ENCODE peak calls at places on chromosomes 3 and 15, in five cellular contexts. B, V, P, O and L are unnamed samples.

GRCh38 chr3:183265713-183266417 is 12.8 kb downstream of the B3GNT5 start:
- DNase-seq in B (no peak), V (peak; percentile 26), P (no peak), O (peak; percentile 99), L (no peak)

GRCh38 chr3:113287111-113287817 is 75.9 kb downstream of the BOC start:
- DNase-seq in B (no peak), V (no peak), P (no peak), O (peak; percentile 71), L (no peak)

GRCh38 chr15:85633859-85634258 is 160.9 kb downstream of the KLHL25 start:
- DNase-seq in B (no peak), V (no peak), P (no peak), O (no peak), L (no peak)

GRCh38 chr15:100114526-100114925 is 227.2 kb downstream of the ADAMTS17 start:
- DNase-seq in B (peak; percentile 50), V (no peak), P (peak; percentile 55), O (no peak), L (peak; percentile 86)

GRCh38 chr3:127476936-127477335 is 113.6 kb downstream of the TPRA1 start:
- DNase-seq in B (peak; percentile 28), V (no peak), P (no peak), O (no peak), L (no peak)

GRCh38 chr3:24318668-24319287 is 175.9 kb downstream of the THRB start:
- DNase-seq in B (no peak), V (no peak), P (no peak), O (peak; percentile 82), L (no peak)

GRCh38 chr15:83893308-83893707 is 239.4 kb downstream of the ADAMTSL3 start:
- DNase-seq in B (no peak), V (no peak), P (no peak), O (no peak), L (no peak)

GRCh38 chr15:31019986-31020385 is 28.6 kb upstream of the MTMR10 start:
- DNase-seq in B (no peak), V (no peak), P (no peak), O (no peak), L (no peak)

GRCh38 chr15:66138096-66138783 is 115.3 kb downstream of the MEGF11 start:
- DNase-seq in B (no peak), V (no peak), P (peak; percentile 41), O (no peak), L (peak; percentile 29)

GRCh38 chr3:171353423-171353822 is 106.8 kb downstream of the TNIK start:
- DNase-seq in B (no peak), V (no peak), P (no peak), O (peak; percentile 81), L (no peak)

GRCh38 chr3:16426665-16427064 is 86.8 kb downstream of the RFTN1 start:
- DNase-seq in B (no peak), V (no peak), P (no peak), O (no peak), L (no peak)

GRCh38 chr3:13143381-13144004 is 70.3 kb upstream of the IQSEC1 start:
- DNase-seq in B (peak; percentile 23), V (no peak), P (no peak), O (no peak), L (no peak)

GRCh38 chr15:80620931-80621330 is 74.2 kb upstream of the ABHD17C start:
- DNase-seq in B (no peak), V (no peak), P (no peak), O (no peak), L (no peak)

GRCh38 chr3:129777806-129778205 is 115.7 kb downstream of the TMCC1 start:
- DNase-seq in B (no peak), V (no peak), P (no peak), O (no peak), L (no peak)

DNA sequence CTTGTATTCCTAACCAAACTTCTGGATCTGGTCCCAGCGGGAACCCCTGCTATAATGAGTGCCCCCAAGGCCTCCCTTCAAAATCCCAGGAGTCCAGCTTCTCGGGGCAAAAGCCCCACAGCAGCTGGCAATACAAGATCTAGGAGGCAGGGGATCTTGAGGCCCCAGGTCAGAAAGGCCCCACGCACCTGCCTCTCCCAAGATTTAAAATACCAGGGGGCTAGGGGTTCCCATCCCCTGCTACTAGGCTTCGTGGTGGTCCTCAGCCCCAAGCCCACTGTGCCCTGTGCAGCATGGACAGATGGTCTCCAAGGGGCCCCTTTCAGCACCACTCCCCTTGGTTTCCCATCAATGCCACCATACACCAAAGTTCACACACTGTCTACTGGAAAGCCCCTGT is 15.8 kb upstream of the CYP11A1 start:
- DNase-seq in B (no peak), V (no peak), P (no peak), O (no peak), L (no peak)
- H3K27ac ChIP-seq in B (no peak overlapping the region), V (no peak overlapping the region), P (no peak overlapping the region), O (peak overlapping the region; percentile 95), L (no peak overlapping the region)

GRCh38 chr15:52181938-52182780 is 9.0 kb downstream of the GNB5 start:
- DNase-seq in B (no peak), V (no peak), P (no peak), O (no peak), L (no peak)

GRCh38 chr15:52178765-52179164 is 12.4 kb downstream of the GNB5 start:
- DNase-seq in B (no peak), V (peak; percentile 49), P (no peak), O (no peak), L (peak; percentile 36)

GRCh38 chr15:52180851-52181450 is 10.2 kb downstream of the GNB5 start:
- DNase-seq in B (no peak), V (no peak), P (no peak), O (no peak), L (no peak)

GRCh38 chr15:52180196-52180835 is 10.9 kb downstream of the GNB5 start:
- DNase-seq in B (no peak), V (peak; percentile 23), P (no peak), O (no peak), L (peak; percentile 42)

DNA sequence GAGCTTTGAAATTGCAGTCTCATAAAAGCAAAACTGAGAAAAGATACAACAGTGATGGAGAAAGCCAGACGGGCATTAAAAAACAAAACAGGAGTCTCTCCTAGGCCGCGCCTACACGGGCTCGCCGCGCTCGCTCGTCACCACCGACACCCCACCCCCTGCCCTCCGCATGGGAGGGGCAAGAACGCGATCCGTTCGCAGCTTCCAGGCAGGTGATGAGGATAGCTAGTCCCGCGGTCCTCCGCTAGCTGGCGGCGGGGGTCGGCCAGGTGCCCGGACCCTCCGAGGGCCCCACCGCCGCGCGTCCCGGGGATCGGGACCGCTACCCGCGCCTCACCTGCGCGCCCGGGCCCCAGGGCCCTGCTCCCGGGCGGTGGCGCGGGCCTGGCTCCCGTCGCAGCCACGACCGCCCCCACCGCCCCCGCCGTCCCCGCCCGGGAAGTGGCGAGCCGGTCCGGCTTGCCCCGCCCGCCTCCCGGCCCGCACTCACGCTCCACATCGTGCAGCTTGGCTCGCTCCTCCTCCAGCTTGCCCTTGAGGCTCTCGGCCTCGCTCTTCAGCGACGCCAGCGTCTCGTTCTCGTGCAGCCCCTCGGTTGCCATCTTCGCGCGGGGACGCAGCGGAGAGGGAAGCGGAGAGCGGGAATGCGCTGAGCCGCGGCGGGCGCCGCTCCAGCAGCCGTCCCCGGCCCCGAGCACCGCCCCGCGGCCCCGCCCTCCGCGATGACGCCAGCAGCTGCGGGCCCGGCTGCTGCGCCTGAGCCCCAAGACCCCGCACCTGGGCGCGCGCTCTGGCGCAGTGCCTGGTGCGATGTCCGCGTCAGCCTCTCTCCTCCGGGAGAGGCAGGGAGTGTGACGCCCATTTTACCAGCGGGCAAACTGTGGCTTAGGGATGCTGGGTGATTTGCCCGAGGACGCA is 11.7 kb downstream of the GNB5 start:
- DNase-seq in B (peak; percentile 93), V (peak; percentile 90), P (peak; percentile 81), O (peak; percentile 85), L (peak; percentile 89)
- TF ChIP-seq CTCF in B (no peak), V (peak; percentile 14), P (no peak), O (no peak), L (no peak)

DNA sequence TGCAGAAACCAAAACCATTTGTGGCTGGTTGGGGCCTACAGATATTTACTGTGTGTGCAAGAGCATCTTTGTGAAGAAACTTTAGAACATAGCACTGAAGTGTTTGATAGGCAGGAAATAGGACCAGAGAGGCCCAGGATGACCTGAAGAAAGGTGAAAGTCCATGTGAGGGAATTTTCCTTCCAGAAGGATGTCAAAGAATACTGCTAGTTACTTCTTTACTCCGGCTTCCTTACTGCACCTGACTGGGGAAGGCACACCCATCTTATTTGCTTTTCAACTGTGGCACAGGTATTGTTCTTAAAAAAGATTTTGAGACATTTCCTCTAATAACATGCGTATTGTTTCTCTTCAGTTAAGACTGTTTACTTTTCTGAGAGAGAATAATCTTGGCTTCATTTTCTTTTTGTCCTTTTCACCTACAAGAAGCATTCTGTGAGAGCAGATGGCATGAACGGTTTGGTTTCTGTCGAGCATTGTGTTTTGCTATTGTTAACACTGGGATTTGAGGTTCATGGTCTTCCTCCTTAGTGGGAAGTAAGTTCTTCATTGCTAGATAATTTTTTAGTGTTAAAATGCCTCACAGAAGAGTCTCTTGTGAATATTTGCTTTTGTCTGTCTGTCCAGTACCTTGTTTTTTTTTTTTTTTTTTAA is 71.5 kb downstream of the SLCO3A1 start:
- DNase-seq in B (no peak), V (no peak), P (no peak), O (no peak), L (no peak)
- H3K27ac ChIP-seq in B (no peak overlapping the region), V (no peak overlapping the region), P (peak overlapping the region; percentile 87), O (no peak overlapping the region), L (no peak overlapping the region)

GRCh38 chr15:52076889-52077781 is 35.4 kb downstream of the BCL2L10 start:
- DNase-seq in B (no peak), V (no peak), P (no peak), O (peak; percentile 99), L (no peak)
- TF ChIP-seq CTCF in B (no peak), V (no peak), P (no peak), O (no peak), L (no peak)

GRCh38 chr15:101446527-101447167 is 42.9 kb downstream of the PCSK6 start:
- DNase-seq in B (no peak), V (no peak), P (no peak), O (no peak), L (no peak)

GRCh38 chr15:101447168-101447533 is 42.4 kb downstream of the PCSK6 start:
- DNase-seq in B (no peak), V (no peak), P (no peak), O (no peak), L (no peak)

GRCh38 chr15:101447561-101448071 is 41.9 kb downstream of the PCSK6 start:
- DNase-seq in B (no peak), V (no peak), P (peak; percentile 56), O (no peak), L (no peak)

GRCh38 chr15:101449471-101450425 is 39.8 kb downstream of the PCSK6 start:
- DNase-seq in B (no peak), V (no peak), P (no peak), O (no peak), L (no peak)

DNA sequence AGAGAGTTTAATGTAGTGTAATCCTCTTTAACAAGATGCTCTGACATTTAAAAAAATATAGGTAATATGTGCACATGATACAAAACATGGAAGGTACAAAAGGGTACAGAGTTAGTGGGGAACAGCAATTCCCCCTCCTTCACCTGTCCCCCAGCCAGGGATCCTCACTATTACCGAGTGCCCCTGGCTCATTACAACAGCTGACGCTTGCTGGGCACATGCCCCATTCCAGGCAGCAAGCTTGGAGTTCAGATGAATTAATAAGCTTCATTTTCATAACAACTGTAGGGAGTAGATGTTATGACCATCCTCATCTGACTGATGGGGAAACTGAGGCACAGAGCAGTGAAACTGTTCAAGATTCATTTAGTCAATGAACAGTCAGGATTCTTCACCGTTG is 41.2 kb downstream of the PCSK6 start:
- DNase-seq in B (no peak), V (no peak), P (no peak), O (no peak), L (no peak)
- H3K27ac ChIP-seq in B (no peak overlapping the region), V (no peak overlapping the region), P (peak overlapping the region; percentile 82), O (no peak overlapping the region), L (no peak overlapping the region)

GRCh38 chr3:169573129-169573528 is 90.4 kb downstream of the MECOM start:
- DNase-seq in B (no peak), V (no peak), P (no peak), O (no peak), L (no peak)
- TF ChIP-seq CTCF in B (no peak), V (no peak), P (no peak), O (no peak), L (no peak)

GRCh38 chr15:60128000-60128376 is 123.9 kb downstream of the FOXB1 start:
- DNase-seq in B (no peak), V (peak; percentile 14), P (no peak), O (no peak), L (peak; percentile 11)
- H3K27ac ChIP-seq in B (peak overlapping the region; percentile 75), V (peak overlapping the region; percentile 74), P (peak overlapping the region; percentile 63), O (peak overlapping the region; percentile 57), L (peak overlapping the region; percentile 43)